ENCODE peak calls at places on chromosomes 7 and 10, in eight cellular contexts. K, C, E, J, P, B, H and F are unnamed samples.

GRCh38 chr7:42400961-42401360 is 164.0 kb upstream of the GLI3 start:
- DNase-seq in B (no peak), C (no peak), K (no peak), J (no peak), E (no peak), H (no peak), P (no peak), F (no peak)

GRCh38 chr7:66961096-66961495 is 34.3 kb downstream of the SBDS start:
- DNase-seq in B (no peak), K (no peak), E (no peak), J (no peak), P (no peak), H (no peak), C (no peak), F (no peak)

GRCh38 chr7:85851571-85852193 is 664.8 kb upstream of the SEMA3D start:
- DNase-seq in J (no peak), B (no peak), P (peak), K (no peak), E (peak), H (peak), C (peak), F (peak)

GRCh38 chr10:26860026-26860541 is 674 bp downstream of the ABI1 start:
- DNase-seq in P (peak), K (peak), E (peak), B (peak), H (peak), J (peak), C (peak), F (no peak)

GRCh38 chr10:35329520-35329919 is 6.8 kb upstream of the CCNY start:
- DNase-seq in B (no peak), E (no peak), K (no peak), P (no peak), H (no peak), C (no peak), J (no peak), F (no peak)

GRCh38 chr10:64014281-64014680 is 493.1 kb downstream of the REEP3 start:
- DNase-seq in J (no peak), P (no peak), K (no peak), C (no peak), E (no peak), H (no peak), B (no peak), F (no peak)

GRCh38 chr7:2680792-2681490 is 7.1 kb upstream of the AMZ1 start:
- DNase-seq in J (peak), K (peak), E (peak), P (peak), C (peak), B (peak), H (peak), F (peak)

GRCh38 chr10:61845196-61845949 is 56.1 kb upstream of the ARID5B start:
- DNase-seq in P (no peak), C (no peak), B (no peak), K (no peak), E (no peak), H (no peak), J (no peak), F (no peak)

GRCh38 chr10:113187066-113187777 is 237.2 kb downstream of the TCF7L2 start:
- DNase-seq in E (peak), P (peak), K (peak), B (peak), J (peak), H (no peak), C (peak), F (no peak)

GRCh38 chr7:139034336-139034735 is 1.5 kb downstream of the ZC3HAV1L start:
- DNase-seq in K (no peak), P (no peak), C (no peak), E (no peak), B (no peak), H (no peak), J (no peak), F (no peak)

GRCh38 chr10:5297466-5297865 is 67.3 kb upstream of the UCN3 start:
- DNase-seq in E (peak), H (peak), J (peak), C (peak), B (no peak), P (no peak), K (peak), F (no peak)

GRCh38 chr10:5292196-5292735 is 72.5 kb upstream of the UCN3 start:
- DNase-seq in K (no peak), H (no peak), J (no peak), C (peak), P (no peak), E (no peak), B (no peak), F (no peak)

GRCh38 chr10:5297996-5298395 is 66.8 kb upstream of the UCN3 start:
- DNase-seq in P (no peak), B (no peak), J (no peak), K (no peak), E (no peak), H (no peak), C (no peak), F (no peak)

GRCh38 chr10:5291501-5292195 is 73.1 kb upstream of the UCN3 start:
- DNase-seq in P (peak), E (peak), J (peak), C (peak), K (peak), H (peak), B (peak), F (no peak)

GRCh38 chr10:5293691-5294550 is 70.8 kb upstream of the UCN3 start:
- DNase-seq in E (no peak), J (peak), C (peak), H (peak), B (peak), K (peak), P (peak), F (peak)
- H3K4me3 ChIP-seq in E (no peak), J (no peak), C (no peak), H (no peak), B (no peak), K (no peak), P (no peak), F (no peak)

DNA sequence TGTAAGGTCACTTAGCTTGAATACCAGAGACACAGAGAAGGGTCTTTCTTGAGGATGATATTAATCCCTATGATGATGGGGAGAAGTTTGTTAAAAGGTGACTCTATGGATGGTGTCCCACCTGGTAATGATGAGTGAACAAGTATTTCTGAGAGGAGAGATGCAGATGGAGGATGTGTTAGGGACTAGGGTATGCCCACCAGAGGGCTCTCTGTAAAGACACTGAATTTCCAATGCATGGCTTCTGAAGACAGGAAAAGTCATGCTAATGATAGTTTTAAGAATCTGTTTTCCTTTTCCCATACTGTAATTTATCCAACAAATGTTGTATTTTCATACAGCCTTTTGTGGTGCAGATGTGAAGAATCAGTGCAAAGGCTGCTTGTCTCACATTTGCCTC is 1250.9 kb upstream of the CELF2 start:
- DNase-seq in E (no peak), B (no peak), J (no peak), P (no peak), C (peak), H (no peak), K (no peak), F (no peak)
- TF ChIP-seq CTCF in E (no peak), B (peak), J (no peak), P (peak), C (peak), H (no peak), K (no peak), F (peak)

GRCh38 chr7:155470686-155471638 is 13.0 kb downstream of the EN2 start:
- DNase-seq in C (no peak), J (no peak), E (peak), H (no peak), K (no peak), B (no peak), P (no peak), F (no peak)

GRCh38 chr7:155470186-155470487 is 12.2 kb downstream of the EN2 start:
- DNase-seq in J (no peak), K (no peak), C (no peak), P (no peak), E (no peak), B (no peak), H (no peak), F (no peak)

GRCh38 chr7:155467846-155468821 is 10.2 kb downstream of the EN2 start:
- DNase-seq in P (no peak), B (no peak), C (no peak), H (no peak), K (no peak), J (no peak), E (no peak), F (no peak)

GRCh38 chr7:155469311-155470185 is 11.6 kb downstream of the EN2 start:
- DNase-seq in J (no peak), B (no peak), E (no peak), H (no peak), P (no peak), C (no peak), K (no peak), F (no peak)

DNA sequence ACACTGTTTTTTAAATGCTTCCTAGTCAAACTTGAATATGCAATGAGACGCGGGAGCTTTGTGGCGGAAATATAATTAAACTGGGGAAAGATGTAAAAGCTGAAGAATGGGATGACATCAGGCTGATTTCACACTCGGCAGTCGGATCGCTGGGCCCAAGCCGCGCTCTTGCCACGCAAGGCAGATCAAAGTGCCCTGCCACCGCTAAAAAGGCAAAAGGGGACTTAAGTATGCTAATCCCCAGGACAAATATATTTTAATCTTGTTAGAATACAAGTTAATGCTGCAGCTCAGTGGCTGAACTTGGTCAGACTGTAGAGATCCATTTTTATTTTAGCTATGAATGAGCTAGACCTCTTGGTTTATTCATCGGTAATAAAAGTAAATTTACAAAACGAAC is 13.8 kb downstream of the EN2 start:
- DNase-seq in C (no peak), P (no peak), K (no peak), E (no peak), J (no peak), B (no peak), H (no peak), F (no peak)
- H3K4me3 ChIP-seq in C (no peak), P (no peak), K (no peak), E (no peak), J (no peak), B (no peak), H (no peak), F (no peak)

DNA sequence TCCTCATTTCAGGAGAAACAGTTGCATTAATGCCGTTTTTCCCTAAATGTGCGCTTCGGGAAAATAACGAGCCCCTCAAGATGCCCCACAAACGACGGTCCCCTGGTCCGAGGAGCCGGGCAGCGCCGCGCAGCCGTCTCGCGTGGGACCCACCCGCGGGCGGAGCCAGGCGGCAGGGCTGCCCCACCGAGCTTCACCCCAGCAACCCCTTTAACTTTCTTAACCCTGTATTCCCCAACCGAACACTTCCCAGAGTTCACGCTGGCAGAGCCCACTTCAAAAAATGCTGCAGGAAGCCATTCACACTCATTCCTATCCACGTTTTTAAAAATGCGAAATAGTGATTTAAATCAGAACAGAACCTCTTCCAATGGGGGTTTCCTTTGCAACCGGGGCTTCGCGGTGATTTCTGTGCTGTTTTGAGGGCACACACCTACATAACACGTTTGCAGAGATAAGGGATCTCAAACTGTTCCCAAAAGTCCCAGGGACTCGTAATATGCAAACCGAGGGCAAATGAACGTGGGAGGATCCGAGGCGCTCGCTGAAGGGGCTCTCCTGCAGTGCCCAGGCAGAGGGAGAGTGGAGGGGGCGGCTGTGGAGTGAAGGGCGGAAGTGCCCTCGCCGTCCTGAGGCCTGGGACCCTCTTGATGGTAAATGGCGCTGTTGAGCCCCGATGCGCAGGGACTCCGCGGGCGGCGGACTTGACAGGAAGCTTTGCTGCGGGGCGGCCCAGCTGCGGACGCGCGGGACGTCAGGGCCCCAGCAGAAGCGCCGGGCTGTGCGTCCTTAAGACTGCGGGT is 152.1 kb upstream of the YAE1 start:
- DNase-seq in C (peak), E (peak), H (peak), B (peak), P (peak), J (peak), K (peak), F (no peak)
- TF ChIP-seq CTCF in C (no peak), E (peak), H (no peak), B (peak), P (no peak), J (no peak), K (no peak), F (no peak)

GRCh38 chr7:134140889-134141867 is 14.0 kb downstream of the LRGUK start:
- DNase-seq in E (peak), B (peak), C (peak), P (peak), K (peak), J (peak), H (peak), F (peak)
- H3K4me3 ChIP-seq in E (no peak), B (peak), C (no peak), P (no peak), K (no peak), J (no peak), H (no peak), F (no peak)

GRCh38 chr7:83579740-83580139 is 69.2 kb downstream of the SEMA3E start:
- DNase-seq in B (no peak), E (peak), H (no peak), J (no peak), P (no peak), C (peak), K (no peak), F (no peak)

DNA sequence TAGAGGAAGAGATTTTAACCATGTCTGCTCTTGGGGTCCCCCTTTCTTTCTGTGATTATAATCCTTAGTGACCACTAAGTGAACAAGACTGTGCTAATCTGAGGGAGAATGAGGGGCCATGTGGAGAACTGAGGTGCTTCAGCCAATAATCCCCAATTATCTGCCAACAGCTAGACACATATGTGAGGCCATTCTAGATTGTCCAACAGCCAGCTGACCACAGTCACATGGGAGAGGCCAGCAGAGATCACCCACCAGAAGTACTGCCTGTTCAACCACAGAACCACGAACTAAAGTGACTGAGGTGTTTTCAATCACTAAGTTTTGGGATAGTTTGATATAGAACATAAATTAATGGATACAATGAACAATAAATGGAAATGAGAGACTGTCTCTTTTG is 74.3 kb downstream of the SEMA3E start:
- DNase-seq in C (no peak), B (no peak), P (no peak), K (no peak), J (no peak), H (no peak), E (no peak), F (no peak)
- TF ChIP-seq CTCF in C (no peak), B (no peak), P (no peak), K (no peak), J (no peak), H (no peak), E (no peak), F (no peak)